ENCODE peak calls at places on chromosomes 3 and 15, in seven cellular contexts. X is GM10248, J is GM13976, V is AG04449, K is Panc1, L is AG09309, M is RWPE1. W is an unnamed sample.

GRCh38 chr3:66039590-66039887 is 821 bp upstream of the MAGI1 start:
- DNase-seq in X (peak; percentile 17), J (peak; percentile 47), V (no peak), K (no peak), L (no peak), M (no peak), W (no peak)

GRCh38 chr15:78075490-78076230 is 1.9 kb downstream of the TBC1D2B start:
- DNase-seq in X (no peak), J (no peak), V (peak; percentile 85), K (no peak), L (no peak), M (peak; percentile 39), W (no peak)

GRCh38 chr3:185361920-185362319 is 1.0 kb upstream of the MAP3K13 start:
- DNase-seq in X (no peak), J (no peak), V (no peak), K (no peak), L (no peak), M (no peak), W (no peak)

GRCh38 chr3:155556531-155556930 is 188.3 kb downstream of the PLCH1 start:
- DNase-seq in X (no peak), J (no peak), V (no peak), K (no peak), L (no peak), M (no peak), W (no peak)

GRCh38 chr3:10757021-10757820 is 58.8 kb upstream of the SLC6A11 start:
- DNase-seq in X (no peak), J (no peak), V (no peak), K (no peak), L (no peak), M (peak; percentile 59), W (no peak)

GRCh38 chr3:184250167-184250828 is 826 bp downstream of the EEF1AKMT4 start:
- DNase-seq in X (peak; percentile 91), J (peak; percentile 90), V (peak; percentile 49), K (peak; percentile 90), L (peak; percentile 48), M (peak; percentile 87), W (peak; percentile 54)

GRCh38 chr3:31157893-31158620 is 263.6 kb upstream of the GADL1 start:
- DNase-seq in X (no peak), J (no peak), V (peak; percentile 51), K (no peak), L (no peak), M (no peak), W (no peak)

GRCh38 chr3:193768069-193768391 is 175.0 kb downstream of the OPA1 start:
- DNase-seq in X (no peak), J (no peak), V (no peak), K (no peak), L (no peak), M (no peak), W (no peak)

GRCh38 chr3:32817195-32817560 is 619 bp upstream of the TRIM71 start:
- DNase-seq in X (no peak), J (peak; percentile 49), V (no peak), K (no peak), L (no peak), M (no peak), W (no peak)

GRCh38 chr3:46699846-46700523 is 1.2 kb upstream of the TMIE start:
- DNase-seq in X (no peak), J (no peak), V (no peak), K (no peak), L (no peak), M (no peak), W (no peak)
- TF ChIP-seq CTCF in X (no peak), J (no peak), V (no peak), K (no peak), L (no peak), M (no peak), W (no peak)

GRCh38 chr3:127710473-127710941 is 37.8 kb downstream of the ABTB1 start:
- DNase-seq in X (no peak), J (no peak), V (no peak), K (no peak), L (no peak), M (peak; percentile 36), W (no peak)

GRCh38 chr3:127712881-127713771 is 40.4 kb downstream of the ABTB1 start:
- DNase-seq in X (no peak), J (no peak), V (no peak), K (no peak), L (no peak), M (no peak), W (no peak)

GRCh38 chr3:127709320-127710060 is 36.7 kb downstream of the ABTB1 start:
- DNase-seq in X (no peak), J (no peak), V (no peak), K (no peak), L (no peak), M (no peak), W (no peak)

GRCh38 chr3:127712461-127712860 is 39.7 kb downstream of the ABTB1 start:
- DNase-seq in X (no peak), J (no peak), V (no peak), K (no peak), L (no peak), M (no peak), W (no peak)

GRCh38 chr3:127711021-127711420 is 38.3 kb downstream of the ABTB1 start:
- DNase-seq in X (no peak), J (no peak), V (no peak), K (no peak), L (no peak), M (no peak), W (no peak)
- TF ChIP-seq CTCF in X (no peak), J (no peak), V (no peak), K (no peak), L (no peak), M (no peak), W (no peak)

DNA sequence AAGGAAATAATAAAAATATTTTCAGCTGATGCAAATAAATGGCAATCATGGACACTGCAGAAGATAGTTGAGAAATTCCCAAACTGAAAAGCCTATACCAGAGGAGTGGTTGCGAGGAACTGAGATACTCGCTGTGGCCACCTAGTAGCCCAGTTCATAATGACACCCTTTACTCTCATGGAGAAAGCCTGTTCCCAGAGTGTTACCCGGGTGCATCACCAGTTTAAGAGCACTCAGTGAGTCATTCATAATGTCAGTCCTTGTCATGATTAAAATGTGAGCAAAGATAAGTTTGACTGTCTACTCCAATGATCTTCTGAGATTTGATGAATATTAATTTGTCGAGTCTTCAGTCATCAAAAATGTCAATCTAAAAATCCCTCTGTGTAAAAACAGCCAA is 138.4 kb upstream of the LRRC3B start:
- DNase-seq in X (no peak), J (no peak), V (no peak), K (no peak), L (no peak), M (no peak), W (no peak)
- TF ChIP-seq CTCF in X (no peak), J (no peak), V (no peak), K (no peak), L (no peak), M (no peak), W (no peak)

DNA sequence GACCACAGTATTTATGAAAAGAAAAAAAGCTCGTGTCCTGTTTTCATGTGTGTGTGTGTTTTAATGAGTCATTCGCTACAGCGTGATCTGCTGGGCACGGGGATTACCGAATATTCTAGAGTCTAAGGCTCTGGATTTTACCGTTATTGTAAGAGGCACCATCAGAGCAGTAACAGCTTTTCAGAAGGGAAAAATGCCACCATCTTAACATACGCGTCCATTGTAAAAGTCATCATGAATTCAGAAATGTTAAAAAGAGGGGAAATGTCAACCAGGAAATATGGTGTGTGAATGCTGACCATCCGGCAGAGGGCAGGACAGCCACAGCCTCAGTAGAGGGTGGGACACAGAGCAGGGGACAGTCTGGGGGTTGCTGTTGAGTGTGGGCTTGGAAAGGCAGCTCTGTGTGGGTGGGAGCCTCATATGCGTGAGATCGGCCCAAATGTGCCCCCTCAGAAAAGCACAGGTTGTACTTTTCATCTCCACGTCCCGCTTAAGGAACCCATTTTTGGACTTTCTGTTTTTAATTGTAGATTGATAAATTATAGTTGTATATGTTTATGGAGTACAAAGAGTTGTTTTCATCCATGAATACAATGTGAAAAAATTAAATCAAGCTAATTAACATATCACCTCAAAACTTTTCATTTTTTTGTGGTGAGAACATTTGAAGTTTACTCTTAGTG is 69.6 kb downstream of the ASB7 start:
- DNase-seq in X (peak; percentile 48), J (peak; percentile 70), V (no peak), K (peak; percentile 30), L (no peak), M (peak; percentile 49), W (no peak)
- TF ChIP-seq CTCF in X (peak; percentile 59), J (peak; percentile 28), V (peak; percentile 64), K (peak; percentile 90), L (peak; percentile 88), M (peak; percentile 70), W (peak; percentile 78)

W was measured in AG09319.